ENCODE peak calls at places on chromosomes 16 and 17, in seven cellular contexts. P, N, C, V, T, L and M are unnamed samples.

GRCh38 chr16:35314298-35314697 is 1854.9 kb downstream of the TP53TG3F start:
- DNase-seq in P (no peak), N (no peak), C (no peak), V (no peak), T (no peak), L (no peak), M (no peak)

GRCh38 chr17:66317629-66318028 is 15.2 kb downstream of the PRKCA start:
- DNase-seq in P (no peak), N (no peak), C (no peak), V (no peak), T (no peak), L (no peak), M (no peak)

GRCh38 chr17:56887552-56888467 is 26.0 kb downstream of the TRIM25 start:
- DNase-seq in P (peak; percentile 66), N (no peak), C (no peak), V (peak; percentile 31), T (no peak), L (no peak), M (no peak)

GRCh38 chr17:38469875-38470274 is 41.6 kb downstream of the ARHGAP23 start:
- DNase-seq in P (no peak), N (no peak), C (no peak), V (no peak), T (no peak), L (peak; percentile 54), M (no peak)

GRCh38 chr17:64025732-64026294 is 5.4 kb upstream of the ICAM2 start:
- DNase-seq in P (peak; percentile 80), N (peak; percentile 92), C (peak; percentile 93), V (peak; percentile 84), T (peak; percentile 90), L (peak; percentile 95), M (peak; percentile 82)

GRCh38 chr17:15397605-15398004 is 56.2 kb upstream of the TEKT3 start:
- DNase-seq in P (no peak), N (no peak), C (no peak), V (no peak), T (no peak), L (no peak), M (no peak)

GRCh38 chr17:53142890-53143289 is 679.8 kb upstream of the KIF2B start:
- DNase-seq in P (no peak), N (no peak), C (no peak), V (no peak), T (no peak), L (peak; percentile 46), M (no peak)

GRCh38 chr17:59287887-59288286 is 43.6 kb upstream of the YPEL2 start:
- DNase-seq in P (no peak), N (no peak), C (no peak), V (no peak), T (no peak), L (no peak), M (no peak)

GRCh38 chr16:16121185-16121727 is 102.0 kb downstream of the ABCC6 start:
- DNase-seq in P (no peak), N (no peak), C (no peak), V (no peak), T (no peak), L (no peak), M (no peak)

GRCh38 chr16:54926166-54926838 is 4.4 kb upstream of the IRX5 start:
- DNase-seq in P (no peak), N (no peak), C (no peak), V (no peak), T (no peak), L (no peak), M (no peak)

GRCh38 chr16:3020604-3021448 is 658 bp downstream of the TNFRSF12A start:
- DNase-seq in P (peak; percentile 78), N (peak; percentile 85), C (peak; percentile 96), V (peak; percentile 66), T (peak; percentile 89), L (peak; percentile 95), M (peak; percentile 85)

GRCh38 chr16:57480127-57480753 is 6.1 kb downstream of the DOK4 start:
- DNase-seq in P (peak; percentile 92), N (no peak), C (peak; percentile 71), V (no peak), T (peak; percentile 84), L (no peak), M (peak; percentile 33)

GRCh38 chr17:9890124-9890523 is 14.9 kb downstream of the RCVRN start:
- DNase-seq in P (no peak), N (peak; percentile 79), C (no peak), V (peak; percentile 43), T (peak; percentile 61), L (peak; percentile 88), M (peak; percentile 54)

GRCh38 chr16:1297413-1297773 is 12.0 kb upstream of the UBE2I start:
- DNase-seq in P (no peak), N (no peak), C (no peak), V (no peak), T (no peak), L (no peak), M (no peak)

GRCh38 chr17:61000911-61001310 is 323.3 kb downstream of the BCAS3 start:
- DNase-seq in P (no peak), N (no peak), C (no peak), V (no peak), T (no peak), L (peak; percentile 58), M (no peak)

GRCh38 chr16:54633943-54634362 is 296.7 kb upstream of the IRX5 start:
- DNase-seq in P (peak; percentile 47), N (peak; percentile 53), C (no peak), V (peak; percentile 39), T (no peak), L (peak; percentile 85), M (peak; percentile 24)

GRCh38 chr17:19327039-19327776 is 35.3 kb downstream of the B9D1 start:
- DNase-seq in P (no peak), N (peak; percentile 8), C (no peak), V (peak; percentile 58), T (no peak), L (no peak), M (no peak)

GRCh38 chr17:78812849-78813248 is 27.8 kb downstream of the USP36 start:
- DNase-seq in P (no peak), N (no peak), C (peak; percentile 58), V (no peak), T (peak; percentile 24), L (no peak), M (no peak)

GRCh38 chr16:70320121-70320520 is 21.1 kb downstream of the DDX19B start:
- DNase-seq in P (no peak), N (no peak), C (no peak), V (no peak), T (no peak), L (no peak), M (no peak)

GRCh38 chr17:75065562-75066151 is 18.6 kb downstream of the KCTD2 start:
- DNase-seq in P (no peak), N (no peak), C (no peak), V (no peak), T (no peak), L (no peak), M (no peak)

GRCh38 chr17:76421054-76421427 is 31.9 kb downstream of the UBE2O start:
- DNase-seq in P (no peak), N (no peak), C (no peak), V (no peak), T (no peak), L (peak; percentile 48), M (no peak)

GRCh38 chr17:12634789-12635414 is 30.8 kb upstream of the MYOCD start:
- DNase-seq in P (no peak), N (no peak), C (no peak), V (no peak), T (no peak), L (no peak), M (no peak)

GRCh38 chr16:3553138-3553923 is 23.9 kb downstream of the NLRC3 start:
- DNase-seq in P (no peak), N (no peak), C (no peak), V (no peak), T (no peak), L (peak; percentile 97), M (no peak)

DNA sequence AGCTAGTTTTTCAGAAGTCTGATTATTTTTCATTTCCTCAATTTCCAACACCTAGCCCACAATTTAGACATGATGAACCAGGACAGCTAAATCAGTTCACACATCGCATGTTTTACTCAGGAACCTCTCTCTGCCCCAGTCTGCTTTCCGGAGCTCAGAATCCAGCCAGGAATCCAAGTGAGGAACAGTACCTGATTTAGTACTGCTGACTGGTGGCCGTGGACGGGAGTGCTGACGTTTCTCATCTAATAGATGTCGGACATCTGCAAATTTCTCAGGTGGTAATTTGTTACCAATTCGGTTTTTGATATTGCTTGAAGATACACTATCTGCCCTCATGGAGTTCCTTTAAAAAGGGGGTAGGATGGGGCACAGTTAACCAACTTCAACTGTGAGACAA is 14.9 kb upstream of the ITGAE start:
- DNase-seq in P (no peak), N (no peak), C (no peak), V (no peak), T (no peak), L (no peak), M (no peak)
- TF ChIP-seq CTCF in P (no peak), N (no peak), C (no peak), V (peak; percentile 34), T (no peak), L (no peak), M (no peak)

GRCh38 chr16:82630219-82630618 is 3.5 kb downstream of the CDH13 start:
- DNase-seq in P (no peak), N (no peak), C (no peak), V (no peak), T (no peak), L (no peak), M (no peak)

GRCh38 chr16:82628741-82629140 is 2.0 kb downstream of the CDH13 start:
- DNase-seq in P (no peak), N (no peak), C (no peak), V (no peak), T (no peak), L (no peak), M (no peak)

GRCh38 chr16:82631701-82632685 is 5.2 kb downstream of the CDH13 start:
- DNase-seq in P (no peak), N (peak; percentile 23), C (peak; percentile 85), V (no peak), T (no peak), L (peak; percentile 61), M (no peak)

GRCh38 chr16:82629441-82630027 is 2.8 kb downstream of the CDH13 start:
- DNase-seq in P (no peak), N (no peak), C (no peak), V (no peak), T (no peak), L (peak; percentile 52), M (no peak)

GRCh38 chr16:82630688-82631087 is 3.9 kb downstream of the CDH13 start:
- DNase-seq in P (no peak), N (no peak), C (no peak), V (no peak), T (no peak), L (no peak), M (no peak)
- TF ChIP-seq CTCF in P (no peak), N (no peak), C (peak; percentile 21), V (no peak), T (no peak), L (no peak), M (no peak)

DNA sequence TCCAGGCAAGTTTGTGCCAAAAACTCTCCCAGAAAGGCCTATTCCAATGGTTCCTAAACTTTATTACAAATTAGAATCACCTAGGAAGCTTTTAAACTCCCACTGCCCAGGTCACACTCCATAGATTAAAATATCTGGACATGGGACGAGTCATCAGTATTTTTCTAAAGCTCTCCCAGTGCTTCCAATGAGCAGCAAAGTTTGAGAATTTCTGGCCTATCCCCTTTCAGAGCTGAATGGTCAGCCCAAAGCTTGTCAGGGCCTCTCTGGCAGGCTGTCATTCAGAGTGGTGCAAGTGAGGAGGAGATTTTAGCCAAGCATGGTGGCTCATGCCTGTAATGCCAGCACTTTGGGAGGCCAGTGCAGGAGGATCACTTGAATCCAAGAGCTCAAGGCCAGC is 2.4 kb downstream of the BCL6B start:
- DNase-seq in P (no peak), N (no peak), C (no peak), V (no peak), T (no peak), L (no peak), M (no peak)
- TF ChIP-seq CTCF in P (no peak), N (no peak), C (no peak), V (no peak), T (no peak), L (no peak), M (no peak)

GRCh38 chr16:87376660-87377059 is 6.9 kb downstream of the FBXO31 start:
- DNase-seq in P (no peak), N (no peak), C (peak; percentile 22), V (no peak), T (peak; percentile 10), L (no peak), M (no peak)
- TF ChIP-seq CTCF in P (no peak), N (no peak), C (no peak), V (no peak), T (no peak), L (no peak), M (no peak)